ENCODE peak calls at places on chromosomes 7 and 10, in six cellular contexts. U is GM12878, W is HepG2, Z is SK-N-SH, D is H1, F is K562. M is an unnamed sample.

GRCh38 chr7:127680983-127681382 is 29.0 kb downstream of the SND1 start:
- DNase-seq in F (no peak), U (no peak), W (no peak), Z (no peak), D (no peak), M (no peak)

GRCh38 chr10:3481496-3481895 is 303.5 kb downstream of the KLF6 start:
- DNase-seq in W (no peak), F (no peak), U (no peak), Z (no peak), D (no peak), M (no peak)

GRCh38 chr10:110364531-110364937 is 59.8 kb upstream of the SMNDC1 start:
- DNase-seq in F (no peak), W (no peak), U (no peak), Z (no peak), D (no peak), M (no peak)

GRCh38 chr10:3095373-3096139 is 28.2 kb downstream of the PFKP start:
- DNase-seq in F (peak; percentile 86), D (no peak), U (peak; percentile 25), W (peak; percentile 89), Z (no peak), M (peak; percentile 66)

GRCh38 chr7:99407849-99408346 is 499 bp downstream of the PDAP1 start:
- DNase-seq in W (peak; percentile 58), D (no peak), U (no peak), F (peak; percentile 56), Z (peak; percentile 66), M (no peak)

GRCh38 chr7:116864084-116864483 is 1.7 kb downstream of the CAPZA2 start:
- DNase-seq in W (no peak), Z (no peak), D (no peak), U (no peak), F (no peak), M (no peak)

GRCh38 chr7:41879113-41879385 is 176.2 kb upstream of the INHBA start:
- DNase-seq in D (no peak), W (no peak), F (no peak), U (no peak), Z (no peak), M (no peak)

GRCh38 chr7:1022801-1023465 is 21.4 kb upstream of the GPR146 start:
- DNase-seq in W (no peak), F (no peak), Z (no peak), U (no peak), D (no peak), M (no peak)

GRCh38 chr7:44534087-44534486 is 7.0 kb downstream of the NPC1L1 start:
- DNase-seq in W (no peak), F (no peak), Z (no peak), U (no peak), D (no peak), M (no peak)

GRCh38 chr10:12372846-12373245 is 23.5 kb downstream of the CAMK1D start:
- DNase-seq in D (no peak), F (no peak), U (no peak), W (no peak), Z (no peak), M (no peak)

GRCh38 chr10:21272585-21273399 is 252.7 kb downstream of the SKIDA1 start:
- DNase-seq in W (no peak), D (no peak), F (no peak), Z (no peak), U (no peak), M (no peak)

GRCh38 chr10:35940067-35940989 is 298.2 kb upstream of the FZD8 start:
- DNase-seq in U (no peak), W (no peak), F (no peak), D (peak; percentile 53), Z (no peak), M (no peak)

GRCh38 chr7:4748267-4748666 is 27.2 kb upstream of the AP5Z1 start:
- DNase-seq in U (no peak), F (no peak), W (no peak), Z (no peak), D (no peak), M (no peak)

GRCh38 chr7:97845622-97846203 is 26.5 kb downstream of the ASNS start:
- DNase-seq in Z (peak; percentile 52), U (no peak), W (peak; percentile 9), F (peak; percentile 19), D (no peak), M (no peak)

GRCh38 chr10:84613336-84614021 is 285.1 kb downstream of the CCSER2 start:
- DNase-seq in Z (peak; percentile 63), F (peak; percentile 33), D (peak; percentile 75), W (peak; percentile 77), U (no peak), M (no peak)

GRCh38 chr7:55117286-55117685 is 98.5 kb downstream of the EGFR start:
- DNase-seq in D (no peak), F (no peak), U (no peak), Z (no peak), W (no peak), M (no peak)

GRCh38 chr7:2272031-2272430 is 30.0 kb downstream of the NUDT1 start:
- DNase-seq in F (no peak), W (no peak), Z (peak; percentile 38), D (no peak), U (no peak), M (no peak)

GRCh38 chr7:134752006-134752760 is 27.3 kb upstream of the CALD1 start:
- DNase-seq in U (no peak), D (no peak), W (no peak), Z (no peak), F (no peak), M (no peak)

GRCh38 chr7:107584716-107585115 is 4.7 kb downstream of the BCAP29 start:
- DNase-seq in D (no peak), F (no peak), Z (no peak), U (no peak), W (no peak), M (no peak)

GRCh38 chr10:103188853-103189252 is 4.2 kb downstream of the NT5C2 start:
- DNase-seq in U (no peak), W (no peak), Z (no peak), D (no peak), F (no peak), M (no peak)

GRCh38 chr10:4234661-4235060 is 449.7 kb upstream of the KLF6 start:
- DNase-seq in W (no peak), U (no peak), D (no peak), F (peak; percentile 22), Z (no peak), M (peak; percentile 77)

GRCh38 chr7:90288154-90288553 is 33.0 kb downstream of the FAM237B start:
- DNase-seq in Z (no peak), F (no peak), U (no peak), W (no peak), D (no peak), M (no peak)

GRCh38 chr10:32139223-32140073 is 83.2 kb upstream of the KIF5B start:
- DNase-seq in F (peak; percentile 87), D (peak; percentile 79), Z (peak; percentile 20), W (peak; percentile 57), U (no peak), M (peak; percentile 78)

DNA sequence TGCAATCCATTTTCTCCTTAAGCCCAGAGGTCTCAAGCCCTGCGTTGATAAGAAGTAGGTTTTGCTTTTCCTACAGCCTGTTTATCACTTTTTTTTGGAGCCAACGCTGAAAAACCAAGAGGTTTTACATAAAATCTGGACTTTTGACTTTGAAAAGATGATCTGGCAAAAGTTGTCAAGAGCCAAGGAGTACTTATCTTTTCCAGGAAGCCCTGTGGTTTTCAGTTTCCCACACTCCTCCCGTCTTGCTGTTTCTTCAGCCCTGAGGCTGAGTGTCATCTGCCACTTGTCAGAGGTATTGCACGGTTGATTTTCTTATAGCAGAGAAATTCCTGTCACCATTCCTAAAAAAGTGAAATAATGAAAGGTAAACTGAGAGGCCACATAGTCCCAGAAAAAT is 108.7 kb downstream of the TYW1 start:
- DNase-seq in D (no peak), Z (no peak), F (peak; percentile 35), W (no peak), U (no peak), M (peak; percentile 55)
- TF ChIP-seq GABPA in D (no peak), Z (no peak), F (no peak), W (no peak), U (no peak), M (no peak)

GRCh38 chr10:78507761-78508160 is 474.1 kb downstream of the RPS24 start:
- DNase-seq in Z (peak; percentile 61), F (no peak), U (no peak), W (no peak), D (no peak), M (no peak)
- TF ChIP-seq POLR2AphosphoS5 in Z (no peak), F (no peak), U (no peak), W (no peak), D (no peak), M (no peak)

GRCh38 chr7:151844080-151844827 is 32.7 kb downstream of the PRKAG2 start:
- DNase-seq in W (peak; percentile 90), D (no peak), F (no peak), U (no peak), Z (no peak), M (peak; percentile 23)
- TF ChIP-seq GABPA in W (no peak), D (no peak), F (no peak), U (no peak), Z (no peak), M (no peak)

GRCh38 chr10:114288424-114289095 is 49.5 kb downstream of the VWA2 start:
- DNase-seq in U (no peak), W (no peak), F (no peak), D (no peak), Z (no peak), M (no peak)
- TF ChIP-seq POLR2AphosphoS5 in U (no peak), W (no peak), F (no peak), D (no peak), Z (no peak), M (no peak)

DNA sequence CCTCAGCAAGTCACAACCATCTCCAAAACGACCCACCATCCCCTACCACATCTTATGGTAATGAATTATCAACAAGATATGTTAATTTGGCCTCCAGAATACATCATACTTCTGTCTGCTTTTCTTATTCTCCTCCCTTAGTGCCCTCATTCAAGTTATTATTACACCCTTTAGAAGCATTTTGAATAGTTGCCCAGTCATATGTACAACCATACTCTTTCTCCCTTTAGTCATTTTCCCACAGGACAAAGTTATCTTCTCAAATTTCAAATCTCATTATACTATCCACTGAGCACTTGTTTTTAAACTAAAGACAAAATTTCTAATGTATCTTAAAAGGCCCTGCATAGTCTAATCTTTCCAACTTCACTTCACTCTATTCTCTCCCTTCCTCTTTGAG is 71.0 kb downstream of the GNAT3 start:
- DNase-seq in W (no peak), Z (no peak), F (no peak), U (no peak), D (no peak), M (no peak)
- TF ChIP-seq GABPA in W (no peak), Z (no peak), F (no peak), U (no peak), D (no peak), M (no peak)

GRCh38 chr7:9302436-9302835 is 869.0 kb downstream of the NXPH1 start:
- DNase-seq in F (no peak), W (no peak), D (no peak), U (no peak), Z (no peak), M (no peak)

DNA sequence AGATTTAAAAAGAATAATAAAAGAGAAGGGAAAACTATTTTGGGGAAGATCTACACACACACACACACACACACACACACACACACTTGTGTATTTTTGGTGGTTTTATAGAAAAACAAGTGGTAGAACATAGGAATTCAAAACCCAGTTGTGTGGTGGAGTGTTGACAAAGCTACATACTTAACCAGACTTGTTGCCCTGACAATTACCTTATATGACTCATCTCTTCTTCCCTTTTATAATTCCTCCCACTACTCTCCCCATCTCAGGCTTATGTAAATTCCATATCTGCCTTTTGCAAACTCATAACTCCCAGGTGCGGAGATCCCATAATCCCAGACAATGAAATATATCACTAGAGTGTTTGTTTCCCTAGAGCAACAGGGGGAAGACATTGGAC is 873.7 kb downstream of the NXPH1 start:
- DNase-seq in F (no peak), Z (no peak), W (no peak), U (no peak), D (no peak), M (no peak)
- TF ChIP-seq POLR2AphosphoS5 in F (no peak), Z (no peak), W (no peak), U (no peak), D (no peak), M (no peak)